ENCODE peak calls at places on chromosomes 4 and X, in six cellular contexts. One of them, this sample, is unnamed. For H3K36me3, the result is how much of the 10 kb centered on the place peaks cover.

GRCh38 chr4:84393193-84393592 is 105.9 kb downstream of the NKX6-1 start:
- DNase-seq in GM06990: no peak
- DNase-seq in kidney epithelial cell: no peak
- DNase-seq in Peyer's patch: no peak
- DNase-seq in kidney: no peak
- DNase-seq in IMR-90: no peak
- DNase-seq in this sample: no peak

GRCh38 chrX:48468247-48468671 is 1.8 kb downstream of the SLC38A5 start:
- DNase-seq in Peyer's patch: peak
- DNase-seq in IMR-90: no peak
- DNase-seq in kidney: peak
- DNase-seq in kidney epithelial cell: no peak
- DNase-seq in GM06990: peak
- DNase-seq in this sample: no peak

GRCh38 chr4:40886931-40887330 is 137.2 kb downstream of the NSUN7 start:
- DNase-seq in IMR-90: no peak
- DNase-seq in Peyer's patch: no peak
- DNase-seq in kidney epithelial cell: no peak
- DNase-seq in kidney: no peak
- DNase-seq in GM06990: no peak
- DNase-seq in this sample: no peak

GRCh38 chrX:134604701-134605271 is 53.5 kb downstream of the PLAC1 start:
- DNase-seq in IMR-90: peak
- DNase-seq in GM06990: no peak
- DNase-seq in kidney: no peak
- DNase-seq in Peyer's patch: no peak
- DNase-seq in kidney epithelial cell: no peak
- DNase-seq in this sample: peak

GRCh38 chr4:122195718-122196117 is 43.6 kb downstream of the BLTP1 start:
- DNase-seq in Peyer's patch: no peak
- DNase-seq in GM06990: no peak
- DNase-seq in kidney: no peak
- DNase-seq in kidney epithelial cell: no peak
- DNase-seq in IMR-90: no peak
- DNase-seq in this sample: peak

GRCh38 chr4:109251396-109251795 is 51.1 kb downstream of the COL25A1 start:
- DNase-seq in kidney epithelial cell: no peak
- DNase-seq in kidney: no peak
- DNase-seq in IMR-90: no peak
- DNase-seq in GM06990: no peak
- DNase-seq in Peyer's patch: no peak
- DNase-seq in this sample: no peak

GRCh38 chrX:81308086-81308852 is 106.4 kb downstream of the SH3BGRL start:
- DNase-seq in GM06990: no peak
- DNase-seq in kidney epithelial cell: no peak
- DNase-seq in Peyer's patch: no peak
- DNase-seq in kidney: no peak
- DNase-seq in IMR-90: no peak
- DNase-seq in this sample: no peak

GRCh38 chrX:137427813-137428212 is 138.1 kb upstream of the ZIC3 start:
- DNase-seq in kidney epithelial cell: no peak
- DNase-seq in GM06990: no peak
- DNase-seq in Peyer's patch: no peak
- DNase-seq in kidney: no peak
- DNase-seq in IMR-90: no peak
- DNase-seq in this sample: no peak

GRCh38 chr4:1407657-1408333 is 1.6 kb upstream of the NKX1-1 start:
- DNase-seq in kidney: no peak
- DNase-seq in Peyer's patch: no peak
- DNase-seq in kidney epithelial cell: no peak
- DNase-seq in IMR-90: no peak
- DNase-seq in GM06990: no peak
- DNase-seq in this sample: no peak

GRCh38 chrX:20067709-20068315 is 48.9 kb downstream of the MAP7D2 start:
- DNase-seq in IMR-90: peak
- DNase-seq in kidney: peak
- DNase-seq in Peyer's patch: peak
- DNase-seq in GM06990: peak
- DNase-seq in kidney epithelial cell: peak
- DNase-seq in this sample: peak

GRCh38 chr4:133483600-133484246 is 334.6 kb downstream of the PCDH10 start:
- DNase-seq in GM06990: no peak
- DNase-seq in kidney: no peak
- DNase-seq in Peyer's patch: no peak
- DNase-seq in kidney epithelial cell: no peak
- DNase-seq in IMR-90: peak
- DNase-seq in this sample: peak

GRCh38 chrX:53319614-53320542 is 38.5 kb upstream of the IQSEC2 start:
- DNase-seq in IMR-90: no peak
- DNase-seq in GM06990: no peak
- DNase-seq in kidney: no peak
- DNase-seq in Peyer's patch: no peak
- DNase-seq in kidney epithelial cell: no peak
- DNase-seq in this sample: no peak

GRCh38 chr4:147969573-147969972 is 237.7 kb downstream of the ARHGAP10 start:
- DNase-seq in Peyer's patch: no peak
- DNase-seq in kidney: no peak
- DNase-seq in kidney epithelial cell: no peak
- DNase-seq in GM06990: no peak
- DNase-seq in IMR-90: no peak
- DNase-seq in this sample: no peak

GRCh38 chrX:23334871-23335599 is 386 bp downstream of the PTCHD1 start:
- DNase-seq in kidney epithelial cell: no peak
- DNase-seq in Peyer's patch: no peak
- DNase-seq in GM06990: peak
- DNase-seq in IMR-90: no peak
- DNase-seq in kidney: no peak
- DNase-seq in this sample: no peak

GRCh38 chr4:945274-946102 is 13.2 kb downstream of the TMEM175 start:
- DNase-seq in IMR-90: no peak
- DNase-seq in kidney: peak
- DNase-seq in Peyer's patch: no peak
- DNase-seq in GM06990: no peak
- DNase-seq in kidney epithelial cell: no peak
- DNase-seq in this sample: no peak

GRCh38 chrX:122591546-122591945 is 592.5 kb upstream of the GRIA3 start:
- DNase-seq in kidney: no peak
- DNase-seq in Peyer's patch: no peak
- DNase-seq in kidney epithelial cell: no peak
- DNase-seq in GM06990: no peak
- DNase-seq in IMR-90: no peak
- DNase-seq in this sample: no peak

GRCh38 chrX:112536544-112536943 is 143.2 kb downstream of the LHFPL1 start:
- DNase-seq in Peyer's patch: no peak
- DNase-seq in IMR-90: no peak
- DNase-seq in GM06990: no peak
- DNase-seq in kidney epithelial cell: no peak
- DNase-seq in kidney: no peak
- DNase-seq in this sample: no peak
- H3K4me3 ChIP-seq in Peyer's patch: no peak
- H3K4me3 ChIP-seq in IMR-90: no peak
- H3K4me3 ChIP-seq in GM06990: no peak
- H3K4me3 ChIP-seq in kidney epithelial cell: no peak
- H3K4me3 ChIP-seq in kidney: no peak
- H3K4me3 ChIP-seq in this sample: no peak

DNA sequence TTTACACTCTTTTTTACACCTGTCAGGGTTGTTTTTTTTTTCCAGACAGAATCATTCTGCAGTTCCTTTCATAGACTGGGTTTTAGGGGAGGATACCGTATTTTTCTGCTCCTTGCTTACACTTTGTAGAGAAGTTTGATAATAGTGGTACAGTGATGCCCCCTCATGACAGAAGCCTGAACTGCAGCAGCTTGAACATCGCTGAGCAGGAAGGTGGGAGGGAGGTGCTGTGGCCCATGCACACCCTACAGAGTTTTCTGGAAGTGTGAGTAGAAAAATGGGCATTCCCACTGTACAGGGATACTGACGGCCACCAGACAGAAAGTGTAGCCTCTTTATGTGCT is 54.5 kb downstream of the RAB40A start:
- DNase-seq in GM06990: peak
- DNase-seq in kidney epithelial cell: no peak
- DNase-seq in Peyer's patch: peak
- DNase-seq in kidney: no peak
- DNase-seq in IMR-90: peak
- DNase-seq in this sample: peak
- TF ChIP-seq CTCF in GM06990: peak
- TF ChIP-seq CTCF in kidney epithelial cell: peak
- TF ChIP-seq CTCF in Peyer's patch: peak
- TF ChIP-seq CTCF in kidney: peak
- TF ChIP-seq CTCF in IMR-90: peak
- TF ChIP-seq CTCF in this sample: peak

GRCh38 chr4:7867191-7867590 is 72.5 kb downstream of the AFAP1 start:
- DNase-seq in IMR-90: no peak
- DNase-seq in kidney epithelial cell: no peak
- DNase-seq in GM06990: no peak
- DNase-seq in kidney: no peak
- DNase-seq in Peyer's patch: no peak
- DNase-seq in this sample: no peak
- H3K36me3 ChIP-seq in IMR-90: half or more
- H3K36me3 ChIP-seq in kidney epithelial cell: under half
- H3K36me3 ChIP-seq in GM06990: under half
- H3K36me3 ChIP-seq in kidney: under half
- H3K36me3 ChIP-seq in Peyer's patch: under half
- H3K36me3 ChIP-seq in this sample: under half

DNA sequence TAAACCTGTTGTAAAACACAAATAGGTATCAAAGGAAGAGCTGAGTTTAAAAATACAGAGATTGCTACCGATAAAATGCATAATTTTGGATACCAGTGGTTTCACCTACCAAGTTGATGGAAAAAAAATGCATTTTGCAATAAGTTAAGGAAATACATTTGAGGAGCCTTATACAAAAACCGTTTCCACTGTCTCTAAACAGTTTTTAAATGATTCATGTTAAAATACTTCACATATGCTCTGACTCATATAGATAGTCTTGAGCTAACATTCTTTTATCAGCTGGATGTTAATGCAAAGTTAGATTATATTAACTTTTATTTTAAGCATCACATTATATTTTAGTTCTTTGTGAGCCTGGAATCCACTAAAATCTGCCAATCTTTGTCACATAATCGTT is 50.6 kb upstream of the ANKRD17 start:
- DNase-seq in kidney epithelial cell: no peak
- DNase-seq in kidney: no peak
- DNase-seq in IMR-90: peak
- DNase-seq in Peyer's patch: no peak
- DNase-seq in GM06990: no peak
- DNase-seq in this sample: peak
- H3K4me3 ChIP-seq in kidney epithelial cell: no peak
- H3K4me3 ChIP-seq in kidney: no peak
- H3K4me3 ChIP-seq in IMR-90: no peak
- H3K4me3 ChIP-seq in Peyer's patch: no peak
- H3K4me3 ChIP-seq in GM06990: no peak
- H3K4me3 ChIP-seq in this sample: no peak

GRCh38 chr4:151641167-151641566 is 119.6 kb downstream of the GATB start:
- DNase-seq in Peyer's patch: no peak
- DNase-seq in kidney: no peak
- DNase-seq in IMR-90: peak
- DNase-seq in kidney epithelial cell: no peak
- DNase-seq in GM06990: no peak
- DNase-seq in this sample: peak

GRCh38 chr4:151643564-151643963 is 117.2 kb downstream of the GATB start:
- DNase-seq in kidney epithelial cell: no peak
- DNase-seq in IMR-90: no peak
- DNase-seq in kidney: no peak
- DNase-seq in GM06990: no peak
- DNase-seq in Peyer's patch: no peak
- DNase-seq in this sample: no peak

GRCh38 chr4:151646322-151646721 is 114.5 kb downstream of the GATB start:
- DNase-seq in kidney epithelial cell: no peak
- DNase-seq in kidney: no peak
- DNase-seq in GM06990: no peak
- DNase-seq in Peyer's patch: no peak
- DNase-seq in IMR-90: no peak
- DNase-seq in this sample: no peak

GRCh38 chr4:151641983-151642382 is 118.8 kb downstream of the GATB start:
- DNase-seq in kidney: no peak
- DNase-seq in Peyer's patch: no peak
- DNase-seq in kidney epithelial cell: no peak
- DNase-seq in IMR-90: no peak
- DNase-seq in GM06990: no peak
- DNase-seq in this sample: no peak

DNA sequence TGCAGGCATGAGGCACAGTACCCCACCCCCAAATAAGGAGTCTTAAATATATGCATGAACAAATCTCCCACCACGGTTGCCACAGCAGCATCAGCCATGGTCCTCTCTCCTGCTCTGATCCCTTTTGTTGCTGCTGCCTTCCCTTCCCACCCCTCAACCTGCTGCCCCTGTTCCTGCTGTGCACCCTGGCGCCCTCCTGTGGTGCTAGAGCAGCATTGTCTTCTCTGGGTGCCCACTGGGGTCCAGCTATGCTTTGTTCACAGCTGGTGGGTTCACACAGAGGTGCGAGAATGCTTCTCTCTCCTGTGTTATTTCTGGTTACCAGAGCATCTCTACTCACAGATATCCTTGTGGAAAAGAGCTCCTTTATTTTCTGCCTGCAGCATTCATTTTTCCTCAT is 116.2 kb downstream of the GATB start:
- DNase-seq in kidney: no peak
- DNase-seq in Peyer's patch: no peak
- DNase-seq in kidney epithelial cell: no peak
- DNase-seq in GM06990: no peak
- DNase-seq in IMR-90: no peak
- DNase-seq in this sample: no peak
- TF ChIP-seq CTCF in kidney: peak
- TF ChIP-seq CTCF in Peyer's patch: no peak
- TF ChIP-seq CTCF in kidney epithelial cell: peak
- TF ChIP-seq CTCF in GM06990: peak
- TF ChIP-seq CTCF in IMR-90: peak
- TF ChIP-seq CTCF in this sample: peak

This sample was measured in bronchial epithelial cell.